ENCODE peak calls at places on chromosome 13, in nine cellular contexts. N is breast epithelium; J is heart right ventricle; X is body of pancreas; D is IMR-90; A is adrenal gland; F is small intestine; T is CD4-positive, alpha-beta T cell; G is BE2C. V is an unnamed sample.

GRCh38 chr13:23469901-23470525 is 36.5 kb upstream of the SACS start:
- DNase-seq in D (peak; percentile 83), A (no peak), N (no peak), X (no peak), T (no peak), F (no peak), J (no peak), G (no peak), V (no peak)

GRCh38 chr13:30113983-30114491 is 193.3 kb downstream of the KATNAL1 start:
- DNase-seq in D (no peak), A (no peak), N (no peak), X (peak; percentile 42), F (peak; percentile 86), J (no peak), G (no peak), T (no peak), V (peak; percentile 69)

GRCh38 chr13:28012383-28012782 is 23.9 kb upstream of the URAD start:
- DNase-seq in J (no peak), A (no peak), G (no peak), F (no peak), T (no peak), X (no peak), N (no peak), D (peak; percentile 59), V (no peak)

GRCh38 chr13:113744197-113745000 is 14.6 kb upstream of the TMEM255B start:
- DNase-seq in A (no peak), J (no peak), T (no peak), D (no peak), X (peak; percentile 6), G (peak; percentile 4), N (no peak), F (peak; percentile 41), V (no peak)

GRCh38 chr13:113532156-113532806 is 41.8 kb upstream of the DCUN1D2 start:
- DNase-seq in N (no peak), F (no peak), A (no peak), T (no peak), J (no peak), X (no peak), D (peak; percentile 31), G (peak; percentile 41), V (peak; percentile 80)

GRCh38 chr13:21458816-21459701 is at the start of gene ZDHHC20:
- DNase-seq in F (peak; percentile 91), X (peak; percentile 91), T (peak; percentile 75), J (peak; percentile 87), N (peak; percentile 72), G (peak; percentile 93), D (peak; percentile 78), A (peak; percentile 86), V (peak; percentile 89)

GRCh38 chr13:102286326-102286725 is 115.5 kb downstream of the FGF14 start:
- DNase-seq in T (no peak), J (no peak), F (no peak), N (no peak), G (no peak), A (no peak), X (no peak), D (peak; percentile 96), V (no peak)

GRCh38 chr13:113040597-113041292 is 64.8 kb upstream of the F7 start:
- DNase-seq in D (no peak), N (no peak), X (no peak), F (no peak), J (no peak), G (no peak), A (no peak), T (no peak), V (no peak)

GRCh38 chr13:73521291-73521626 is 462.5 kb downstream of the KLF5 start:
- DNase-seq in F (peak; percentile 77), J (no peak), T (no peak), D (no peak), A (no peak), X (no peak), G (no peak), N (no peak), V (no peak)

GRCh38 chr13:46614582-46614981 is 61.6 kb downstream of the LRCH1 start:
- DNase-seq in T (no peak), J (no peak), N (no peak), D (peak; percentile 93), A (no peak), G (no peak), F (no peak), X (no peak), V (no peak)

GRCh38 chr13:23741879-23742510 is 147.2 kb downstream of the MIPEP start:
- DNase-seq in J (no peak), N (no peak), F (no peak), A (no peak), X (no peak), G (peak; percentile 44), D (no peak), T (no peak), V (peak; percentile 65)

GRCh38 chr13:61414136-61414535 is 1.5 kb downstream of the PCDH20 start:
- DNase-seq in A (no peak), T (no peak), J (no peak), X (no peak), N (no peak), F (no peak), G (no peak), D (no peak), V (no peak)

DNA sequence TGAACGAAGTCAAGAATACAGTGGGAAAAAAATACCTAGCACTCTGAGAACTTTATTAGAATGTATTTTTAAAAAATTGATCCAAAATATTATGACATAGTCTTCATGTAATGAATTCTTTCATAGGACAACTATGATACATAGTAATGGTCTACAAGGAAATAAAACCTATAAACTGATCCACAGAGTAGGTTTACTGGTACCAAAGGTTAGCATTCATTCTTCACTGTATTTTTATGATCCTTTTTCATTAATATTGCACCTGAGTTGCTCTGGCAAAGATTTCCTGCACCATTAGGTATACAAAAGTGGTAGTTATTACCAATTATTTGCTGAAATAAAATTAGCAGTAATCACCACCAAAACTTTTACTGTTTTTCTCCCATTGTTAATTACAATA is 4.2 kb downstream of the NEK3 start:
- DNase-seq in A (no peak), X (no peak), J (no peak), G (no peak), D (no peak), T (no peak), N (no peak), F (peak; percentile 50), V (no peak)
- H3K9me3 ChIP-seq in A (no peaks in the 10 kb centered on the region), X (no peaks in the 10 kb centered on the region), J (no peaks in the 10 kb centered on the region), G (peaks cover 4% of the 10 kb centered on the region), D (no peaks in the 10 kb centered on the region), T (no peaks in the 10 kb centered on the region), N (no peaks in the 10 kb centered on the region), F (no peaks in the 10 kb centered on the region), V (no peaks in the 10 kb centered on the region)

GRCh38 chr13:52067237-52067636 is 42.7 kb downstream of the UTP14C start:
- DNase-seq in X (no peak), F (no peak), D (no peak), N (no peak), A (no peak), T (no peak), J (no peak), G (no peak), V (peak; percentile 31)

GRCh38 chr13:52070929-52071523 is 46.5 kb downstream of the UTP14C start:
- DNase-seq in F (peak; percentile 32), N (no peak), G (no peak), T (no peak), X (no peak), A (no peak), D (peak; percentile 32), J (no peak), V (no peak)
- H3K9me3 ChIP-seq in F (peaks cover 3% of the 10 kb centered on the region), N (peaks cover 52% of the 10 kb centered on the region), G (no peaks in the 10 kb centered on the region), T (peaks cover 17% of the 10 kb centered on the region), X (no peaks in the 10 kb centered on the region), A (peaks cover 7% of the 10 kb centered on the region), D (peaks cover 15% of the 10 kb centered on the region), J (peaks cover 20% of the 10 kb centered on the region), V (peaks cover 64% of the 10 kb centered on the region)

DNA sequence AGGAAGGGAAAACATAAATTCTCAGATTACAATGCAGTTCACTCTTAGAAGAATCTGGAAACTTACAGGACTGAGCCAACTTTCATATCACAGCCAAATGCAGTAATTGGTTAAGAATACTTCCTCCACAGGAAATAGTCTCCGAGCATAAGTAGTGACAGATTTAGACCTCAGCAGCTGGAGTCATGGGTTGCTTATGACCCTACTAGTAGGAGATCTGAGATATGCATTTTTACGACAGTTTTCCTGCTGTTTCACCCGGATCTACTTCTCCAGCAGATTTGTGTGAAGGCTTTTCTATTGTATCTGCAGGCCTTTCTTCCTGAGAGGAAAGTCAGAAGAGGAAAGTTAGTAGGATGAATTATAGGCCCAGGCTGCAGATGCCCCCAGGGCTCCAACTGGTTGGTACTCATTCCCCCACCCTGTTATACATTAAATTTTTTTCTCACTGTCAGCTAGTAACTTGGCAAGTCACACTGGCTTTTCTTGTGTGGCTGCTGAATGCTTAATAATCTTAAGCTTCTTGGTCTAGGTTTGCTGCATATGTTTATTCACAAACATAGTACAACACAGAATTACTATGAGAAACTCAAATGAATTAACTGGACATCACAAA is 1241.5 kb upstream of the MIR17HG start:
- DNase-seq in A (no peak), G (no peak), D (no peak), J (no peak), N (no peak), T (no peak), F (no peak), X (no peak), V (no peak)
- H3K9me3 ChIP-seq in A (no peaks in the 10 kb centered on the region), G (no peaks in the 10 kb centered on the region), D (peaks cover 9% of the 10 kb centered on the region), J (no peaks in the 10 kb centered on the region), N (no peaks in the 10 kb centered on the region), T (no peaks in the 10 kb centered on the region), F (no peaks in the 10 kb centered on the region), X (no peaks in the 10 kb centered on the region), V (no peaks in the 10 kb centered on the region)

DNA sequence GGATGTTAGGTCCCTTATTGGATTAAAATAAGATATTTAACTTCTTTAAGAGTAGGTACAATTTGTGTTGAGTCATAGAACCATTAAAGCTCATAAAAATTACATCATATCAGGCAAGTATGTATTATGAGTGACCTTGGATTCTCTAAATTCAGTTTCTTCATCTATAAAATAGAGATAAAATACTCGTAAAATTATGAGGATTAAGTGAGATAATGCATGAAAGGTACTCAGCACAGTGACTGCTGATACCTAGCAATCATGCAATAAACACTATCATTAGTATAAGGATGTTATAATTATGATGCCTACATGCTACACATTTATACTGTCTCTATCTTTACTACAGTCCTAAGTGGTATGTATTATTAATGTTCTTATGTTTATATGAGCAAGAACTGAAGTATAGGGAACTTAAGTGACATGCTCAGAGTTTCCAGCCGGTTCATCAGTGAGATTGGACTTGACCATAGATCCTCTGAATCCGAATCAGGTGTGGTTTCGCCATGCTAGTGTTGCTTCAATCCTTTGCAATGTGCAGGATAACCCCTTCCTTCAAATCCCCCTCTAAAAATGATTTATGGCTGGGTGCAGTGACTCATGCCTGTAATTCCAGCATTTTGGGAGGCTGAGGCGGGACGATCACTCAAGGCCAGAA is 22.9 kb upstream of the FRY start:
- DNase-seq in G (no peak), T (no peak), X (no peak), F (peak; percentile 70), D (no peak), A (no peak), N (no peak), J (no peak), V (no peak)
- H3K9me3 ChIP-seq in G (no peaks in the 10 kb centered on the region), T (no peaks in the 10 kb centered on the region), X (no peaks in the 10 kb centered on the region), F (no peaks in the 10 kb centered on the region), D (no peaks in the 10 kb centered on the region), A (no peaks in the 10 kb centered on the region), N (no peaks in the 10 kb centered on the region), J (no peaks in the 10 kb centered on the region), V (no peaks in the 10 kb centered on the region)

GRCh38 chr13:64248371-64249065 is 2832.9 kb upstream of the PCDH20 start:
- DNase-seq in T (no peak), X (no peak), D (peak; percentile 33), A (no peak), J (no peak), N (no peak), G (no peak), F (no peak), V (peak; percentile 53)
- H3K9me3 ChIP-seq in T (no peaks in the 10 kb centered on the region), X (no peaks in the 10 kb centered on the region), D (no peaks in the 10 kb centered on the region), A (no peaks in the 10 kb centered on the region), J (peaks cover 11% of the 10 kb centered on the region), N (peaks cover 14% of the 10 kb centered on the region), G (no peaks in the 10 kb centered on the region), F (no peaks in the 10 kb centered on the region), V (peaks cover 8% of the 10 kb centered on the region)

V was measured in Caco-2.